ENCODE peak calls at places on chromosomes 6 and 20, in six cellular contexts. I is K562, W is H1, G is SK-N-SH, R is HepG2, S is GM12878. U is an unnamed sample.

GRCh38 chr6:34709386-34709785 is 12.8 kb upstream of the ILRUN start:
- DNase-seq in I (peak), W (no peak), G (peak), R (no peak), S (no peak), U (no peak)

GRCh38 chr6:21935561-21936028 is 342.0 kb downstream of the SOX4 start:
- DNase-seq in I (peak), W (peak), G (no peak), R (peak), S (no peak), U (peak)

GRCh38 chr20:19932170-19932667 is 84.9 kb upstream of the NAA20 start:
- DNase-seq in I (no peak), W (no peak), G (peak), R (no peak), S (no peak), U (no peak)

GRCh38 chr20:12969071-12969669 is 39.6 kb upstream of the SPTLC3 start:
- DNase-seq in I (no peak), W (no peak), G (no peak), R (peak), S (no peak), U (no peak)

GRCh38 chr6:160950507-160950906 is 41.1 kb upstream of the MAP3K4 start:
- DNase-seq in I (no peak), W (no peak), G (no peak), R (no peak), S (no peak), U (no peak)

GRCh38 chr6:32937230-32937633 is 3.6 kb downstream of the HLA-DMB start:
- DNase-seq in I (no peak), W (no peak), G (no peak), R (no peak), S (no peak), U (peak)

GRCh38 chr20:1800777-1801176 is 94.4 kb upstream of the SIRPA start:
- DNase-seq in I (peak), W (no peak), G (peak), R (no peak), S (no peak), U (no peak)

GRCh38 chr6:109872968-109873545 is 105.1 kb upstream of the GPR6 start:
- DNase-seq in I (no peak), W (no peak), G (no peak), R (no peak), S (no peak), U (no peak)

GRCh38 chr6:47698342-47698787 is at the start of gene ADGRF4:
- DNase-seq in I (peak), W (no peak), G (no peak), R (no peak), S (no peak), U (no peak)

GRCh38 chr20:54995021-54995420 is 519.6 kb downstream of the DOK5 start:
- DNase-seq in I (no peak), W (no peak), G (no peak), R (no peak), S (no peak), U (no peak)

GRCh38 chr6:166542580-166542912 is 43.9 kb downstream of the RAMACL start:
- DNase-seq in I (no peak), W (peak), G (no peak), R (no peak), S (no peak), U (no peak)

GRCh38 chr6:41209547-41209951 is 8.6 kb upstream of the TREML2 start:
- DNase-seq in I (no peak), W (no peak), G (no peak), R (no peak), S (no peak), U (no peak)

GRCh38 chr6:11702796-11703130 is 75.8 kb downstream of the ADTRP start:
- DNase-seq in I (no peak), W (no peak), G (no peak), R (no peak), S (no peak), U (no peak)

GRCh38 chr6:33730611-33731010 is 16.1 kb downstream of the IP6K3 start:
- DNase-seq in I (no peak), W (no peak), G (no peak), R (no peak), S (no peak), U (no peak)

GRCh38 chr6:33696538-33697518 is 14.7 kb downstream of the UQCC2 start:
- DNase-seq in I (no peak), W (no peak), G (peak), R (no peak), S (no peak), U (no peak)

GRCh38 chr6:140774080-140774505 is 1358.6 kb upstream of the GJE1 start:
- DNase-seq in I (no peak), W (no peak), G (no peak), R (no peak), S (peak), U (no peak)

GRCh38 chr6:94272327-94272726 is 853.0 kb upstream of the EPHA7 start:
- DNase-seq in I (no peak), W (no peak), G (no peak), R (no peak), S (no peak), U (no peak)

GRCh38 chr20:38685853-38686473 is 38.3 kb upstream of the SLC32A1 start:
- DNase-seq in I (peak), W (no peak), G (no peak), R (peak), S (no peak), U (peak)
- TF ChIP-seq GABPA in I (no peak), W (no peak), G (no peak), R (no peak), S (no peak), U (no peak)

GRCh38 chr6:159756508-159756907 is 5.3 kb upstream of the ACAT2 start:
- DNase-seq in I (no peak), W (no peak), G (no peak), R (no peak), S (no peak), U (no peak)
- TF ChIP-seq POLR2AphosphoS5 in I (peak), W (peak), G (no peak), R (no peak), S (peak), U (peak)

GRCh38 chr20:6140947-6141346 is 18.1 kb upstream of the FERMT1 start:
- DNase-seq in I (peak), W (no peak), G (peak), R (peak), S (no peak), U (no peak)
- TF ChIP-seq CTCF in I (peak), W (peak), G (peak), R (peak), S (peak), U (no peak)

GRCh38 chr6:43774776-43775583 is 5.0 kb downstream of the VEGFA start:
- DNase-seq in I (peak), W (no peak), G (peak), R (peak), S (no peak), U (no peak)
- TF ChIP-seq GABPA in I (no peak), W (no peak), G (no peak), R (no peak), S (no peak), U (no peak)

GRCh38 chr6:15453186-15453585 is 207.3 kb downstream of the JARID2 start:
- DNase-seq in I (no peak), W (no peak), G (no peak), R (no peak), S (no peak), U (no peak)
- TF ChIP-seq POLR2AphosphoS5 in I (no peak), W (no peak), G (no peak), R (no peak), S (no peak), U (no peak)

GRCh38 chr6:84052204-84052882 is 18.8 kb downstream of the MRAP2 start:
- DNase-seq in I (peak), W (peak), G (peak), R (peak), S (no peak), U (no peak)
- TF ChIP-seq CTCF in I (peak), W (peak), G (no peak), R (peak), S (no peak), U (no peak)

GRCh38 chr20:43320536-43320935 is 130.8 kb upstream of the PTPRT start:
- DNase-seq in I (no peak), W (no peak), G (no peak), R (no peak), S (no peak), U (no peak)
- TF ChIP-seq GABPA in I (no peak), W (no peak), G (no peak), R (no peak), S (no peak), U (no peak)

GRCh38 chr6:134177753-134178229 is 125.4 kb upstream of the SLC2A12 start:
- DNase-seq in I (no peak), W (no peak), G (no peak), R (peak), S (no peak), U (peak)

GRCh38 chr6:134176283-134176975 is 124.0 kb upstream of the SLC2A12 start:
- DNase-seq in I (no peak), W (no peak), G (peak), R (no peak), S (no peak), U (no peak)

GRCh38 chr6:134175532-134176282 is 123.3 kb upstream of the SLC2A12 start:
- DNase-seq in I (peak), W (no peak), G (peak), R (peak), S (no peak), U (no peak)

GRCh38 chr6:134177236-134177635 is 124.8 kb upstream of the SLC2A12 start:
- DNase-seq in I (no peak), W (no peak), G (no peak), R (no peak), S (no peak), U (no peak)

DNA sequence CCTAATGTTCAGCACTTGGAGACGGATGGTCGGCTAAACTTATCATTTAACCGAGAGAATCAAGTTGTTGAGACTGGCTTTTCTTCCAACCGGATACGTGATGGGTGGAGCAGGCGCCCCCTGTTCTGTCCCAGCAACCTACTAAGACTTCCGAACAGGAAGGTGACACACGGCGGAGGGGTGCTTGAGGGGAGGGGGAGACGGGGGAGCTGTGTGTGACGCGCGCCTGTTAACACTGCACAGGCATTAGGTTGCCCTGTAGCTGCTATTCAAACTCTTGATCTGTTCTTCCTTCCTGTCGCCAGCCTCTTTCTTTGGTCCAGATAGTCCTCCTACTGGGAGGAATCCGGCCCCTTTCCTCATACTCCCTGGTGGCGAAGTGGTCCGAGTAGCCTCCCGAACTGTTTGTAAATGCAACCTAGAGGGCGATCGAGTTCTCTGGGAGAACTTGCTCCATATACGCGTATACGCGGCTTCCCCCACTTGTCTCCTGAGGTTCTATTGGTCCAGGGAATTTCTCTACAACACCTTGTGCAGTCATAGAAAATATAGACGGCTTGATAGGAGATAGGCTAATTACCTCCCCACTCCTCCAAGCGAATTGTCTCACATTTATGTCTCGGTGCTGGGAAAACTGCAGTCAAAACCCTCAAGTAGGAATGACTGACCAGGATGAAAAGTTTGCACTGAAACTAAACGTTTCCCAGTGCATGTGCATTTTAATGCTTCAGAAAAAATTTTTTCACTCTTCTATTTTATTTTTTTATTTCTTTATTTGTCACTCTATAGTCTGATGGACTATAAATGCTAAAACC is 126.0 kb upstream of the SLC2A12 start:
- DNase-seq in I (peak), W (peak), G (peak), R (peak), S (peak), U (peak)
- TF ChIP-seq POLR2AphosphoS5 in I (no peak), W (no peak), G (no peak), R (no peak), S (no peak), U (no peak)

DNA sequence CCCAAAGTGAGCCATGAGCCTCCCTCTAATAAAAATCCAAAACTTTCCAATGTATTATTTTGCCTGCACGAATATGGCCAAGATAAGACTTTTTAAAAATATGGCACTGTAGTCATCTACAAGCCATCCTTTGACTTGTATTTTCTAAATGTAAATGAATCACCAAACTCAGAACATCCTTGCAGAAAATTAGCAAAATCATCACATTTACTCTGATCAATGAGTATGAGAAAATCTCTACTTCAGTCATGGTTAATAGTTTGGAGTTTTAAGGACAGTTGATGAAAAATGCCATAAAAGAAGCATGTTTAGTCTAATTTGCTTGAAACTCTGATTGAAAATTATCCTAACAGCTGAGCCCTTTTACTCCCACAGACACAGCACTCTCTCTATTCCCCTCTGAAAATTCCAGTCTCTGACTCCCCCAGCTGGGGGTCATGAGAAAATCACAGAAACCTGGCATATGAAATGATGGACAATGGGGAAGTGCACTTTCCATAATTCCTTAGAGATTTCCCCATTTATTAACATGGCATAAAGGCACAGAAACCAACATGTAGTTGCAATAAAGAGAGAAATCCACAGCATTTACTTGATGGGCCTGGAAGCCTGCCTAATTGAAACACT is 214.1 kb downstream of the WDR27 start:
- DNase-seq in I (no peak), W (no peak), G (no peak), R (no peak), S (no peak), U (no peak)
- TF ChIP-seq CTCF in I (peak), W (no peak), G (peak), R (peak), S (no peak), U (no peak)

U was measured in HL-60.